ENCODE peak calls at places on chromosomes 7 and 10, in five cellular contexts. A is IMR-90, T is mammary epithelial cell, G is endothelial cell, I is endodermal cell. J is an unnamed sample.

GRCh38 chr10:121490906-121491519 is 107.2 kb downstream of the FGFR2 start:
- DNase-seq in A (no peak), T (no peak), G (no peak), I (no peak), J (no peak)

GRCh38 chr10:107440741-107441140 is 276.2 kb upstream of the SORCS1 start:
- DNase-seq in A (no peak), T (no peak), G (no peak), I (no peak), J (no peak)

GRCh38 chr10:21637795-21638194 is 103.8 kb downstream of the MLLT10 start:
- DNase-seq in A (no peak), T (no peak), G (no peak), I (no peak), J (no peak)

GRCh38 chr10:78349165-78349516 is 315.5 kb downstream of the RPS24 start:
- DNase-seq in A (no peak), T (no peak), G (no peak), I (peak; percentile 34), J (no peak)

GRCh38 chr7:148884299-148885022 is 370 bp upstream of the EZH2 start:
- DNase-seq in A (peak; percentile 87), T (peak; percentile 90), G (peak; percentile 93), I (peak; percentile 93), J (peak; percentile 92)

GRCh38 chr7:116805100-116805544 is 57.3 kb upstream of the CAPZA2 start:
- DNase-seq in A (peak; percentile 76), T (no peak), G (no peak), I (no peak), J (no peak)

GRCh38 chr10:132897516-132898381 is 44.6 kb downstream of the CFAP46 start:
- DNase-seq in A (no peak), T (no peak), G (no peak), I (no peak), J (no peak)

GRCh38 chr7:101988513-101988912 is 171.1 kb downstream of the CUX1 start:
- DNase-seq in A (no peak), T (no peak), G (no peak), I (no peak), J (no peak)

GRCh38 chr10:13528875-13529713 is at the start of gene BEND7:
- DNase-seq in A (peak; percentile 16), T (no peak), G (peak; percentile 65), I (peak; percentile 66), J (no peak)

GRCh38 chr10:98920807-98921206 is 314.8 kb downstream of the HPSE2 start:
- DNase-seq in A (peak; percentile 84), T (no peak), G (no peak), I (no peak), J (no peak)

GRCh38 chr10:123536176-123536845 is 129.8 kb upstream of the GPR26 start:
- DNase-seq in A (no peak), T (no peak), G (no peak), I (peak; percentile 13), J (no peak)

GRCh38 chr7:30682131-30683083 is at the start of gene CRHR2:
- DNase-seq in A (no peak), T (no peak), G (peak; percentile 52), I (peak; percentile 85), J (no peak)

GRCh38 chr7:24948739-24949138 is 31.2 kb downstream of the OSBPL3 start:
- DNase-seq in A (no peak), T (no peak), G (no peak), I (no peak), J (peak; percentile 43)

GRCh38 chr10:48568131-48568530 is 36.7 kb downstream of the ARHGAP22 start:
- DNase-seq in A (no peak), T (no peak), G (no peak), I (peak; percentile 28), J (no peak)

GRCh38 chr10:44985175-44985681 is 6.6 kb upstream of the DEPP1 start:
- DNase-seq in A (peak; percentile 69), T (no peak), G (no peak), I (peak; percentile 42), J (no peak)

GRCh38 chr7:6430271-6430940 is 17.3 kb downstream of the DAGLB start:
- DNase-seq in A (peak; percentile 80), T (no peak), G (no peak), I (peak; percentile 69), J (no peak)

GRCh38 chr7:22302193-22302592 is 54.8 kb downstream of the RAPGEF5 start:
- DNase-seq in A (no peak), T (no peak), G (no peak), I (no peak), J (no peak)

GRCh38 chr7:77631820-77632219 is 64.4 kb upstream of the RSBN1L start:
- DNase-seq in A (no peak), T (no peak), G (no peak), I (no peak), J (peak; percentile 13)

GRCh38 chr7:25849361-25850184 is 302.4 kb upstream of the NFE2L3 start:
- DNase-seq in A (peak; percentile 91), T (peak; percentile 65), G (no peak), I (no peak), J (peak; percentile 27)

GRCh38 chr10:14587540-14588083 is 187.1 kb downstream of the FAM107B start:
- DNase-seq in A (no peak), T (no peak), G (no peak), I (no peak), J (no peak)

GRCh38 chr10:61987951-61988379 is 86.5 kb downstream of the ARID5B start:
- DNase-seq in A (peak; percentile 29), T (no peak), G (no peak), I (no peak), J (no peak)

GRCh38 chr10:125083576-125083920 is 76.8 kb downstream of the CTBP2 start:
- DNase-seq in A (peak; percentile 97), T (no peak), G (no peak), I (no peak), J (peak; percentile 53)

GRCh38 chr7:102077081-102077480 is 209.6 kb upstream of the SH2B2 start:
- DNase-seq in A (no peak), T (no peak), G (no peak), I (peak; percentile 89), J (no peak)

GRCh38 chr7:131556055-131556911 is at the start of gene PODXL:
- DNase-seq in A (peak; percentile 17), T (peak; percentile 41), G (peak; percentile 73), I (peak; percentile 93), J (peak; percentile 46)

GRCh38 chr7:151705744-151706567 is 171.0 kb downstream of the PRKAG2 start:
- DNase-seq in A (peak; percentile 52), T (peak; percentile 22), G (peak; percentile 52), I (peak; percentile 87), J (peak; percentile 74)

GRCh38 chr7:46607176-46607575 is 686.1 kb upstream of the IGFBP3 start:
- DNase-seq in A (no peak), T (no peak), G (no peak), I (no peak), J (no peak)

GRCh38 chr10:114261116-114261515 is 22.1 kb downstream of the VWA2 start:
- DNase-seq in A (peak; percentile 54), T (peak; percentile 86), G (no peak), I (no peak), J (no peak)

GRCh38 chr10:58335306-58336005 is 650 bp downstream of the UBE2D1 start:
- DNase-seq in A (peak; percentile 61), T (peak; percentile 73), G (peak; percentile 33), I (peak; percentile 77), J (peak; percentile 48)

GRCh38 chr7:142391191-142391992 is 133.5 kb upstream of the PRSS58 start:
- DNase-seq in A (peak; percentile 15), T (peak; percentile 8), G (peak; percentile 79), I (peak; percentile 92), J (peak; percentile 32)

GRCh38 chr10:93379366-93380042 is 102.6 kb downstream of the MYOF start:
- DNase-seq in A (peak; percentile 86), T (peak; percentile 69), G (no peak), I (no peak), J (peak; percentile 64)

GRCh38 chr7:5705318-5705717 is 76.1 kb downstream of the RNF216 start:
- DNase-seq in A (no peak), T (no peak), G (no peak), I (no peak), J (no peak)

GRCh38 chr7:98662289-98662688 is 45.2 kb downstream of the NPTX2 start:
- DNase-seq in A (no peak), T (no peak), G (no peak), I (no peak), J (no peak)

GRCh38 chr10:35040761-35041501 is 49.2 kb downstream of the CUL2 start:
- DNase-seq in A (peak; percentile 63), T (peak; percentile 46), G (no peak), I (peak; percentile 76), J (peak; percentile 45)

GRCh38 chr10:47262606-47263295 is 37.2 kb upstream of the GDF10 start:
- DNase-seq in A (peak; percentile 17), T (no peak), G (no peak), I (no peak), J (no peak)
- TF ChIP-seq CTCF in A (no peak), T (no peak), G (no peak), I (no peak), J (no peak)

DNA sequence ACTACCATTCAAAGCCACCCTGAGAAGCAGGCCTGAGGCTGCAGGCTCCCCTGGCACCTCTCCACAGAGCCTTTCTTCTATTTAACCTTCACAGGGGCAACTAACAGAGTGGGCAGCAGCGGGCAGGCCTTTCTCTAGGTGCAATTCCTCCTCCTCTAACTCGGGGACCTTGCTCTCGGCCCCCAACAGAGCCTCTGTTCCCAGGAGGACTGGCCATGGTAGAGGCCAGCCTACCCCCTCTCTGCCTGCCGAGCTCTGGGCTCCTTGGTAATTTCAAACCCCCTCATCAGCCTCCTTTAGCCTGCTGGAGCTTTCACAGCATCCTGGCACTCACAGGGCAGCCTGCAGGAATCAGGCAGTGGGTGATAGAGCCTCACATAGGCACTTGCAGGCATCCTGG is 920.8 kb upstream of the ZNF722 start:
- DNase-seq in A (no peak), T (no peak), G (no peak), I (no peak), J (no peak)
- TF ChIP-seq CTCF in A (no peak), T (no peak), G (no peak), I (no peak), J (no peak)

GRCh38 chr10:7752251-7752650 is 35.5 kb downstream of the KIN start:
- DNase-seq in A (no peak), T (no peak), G (no peak), I (no peak), J (no peak)

GRCh38 chr10:7755103-7755502 is 32.7 kb downstream of the KIN start:
- DNase-seq in A (no peak), T (no peak), G (no peak), I (no peak), J (no peak)

GRCh38 chr10:7756360-7756992 is 31.3 kb downstream of the KIN start:
- DNase-seq in A (peak; percentile 8), T (peak; percentile 14), G (peak; percentile 33), I (peak; percentile 55), J (peak; percentile 55)
- TF ChIP-seq CTCF in A (peak; percentile 36), T (peak; percentile 57), G (no peak), I (peak; percentile 71), J (peak; percentile 45)

DNA sequence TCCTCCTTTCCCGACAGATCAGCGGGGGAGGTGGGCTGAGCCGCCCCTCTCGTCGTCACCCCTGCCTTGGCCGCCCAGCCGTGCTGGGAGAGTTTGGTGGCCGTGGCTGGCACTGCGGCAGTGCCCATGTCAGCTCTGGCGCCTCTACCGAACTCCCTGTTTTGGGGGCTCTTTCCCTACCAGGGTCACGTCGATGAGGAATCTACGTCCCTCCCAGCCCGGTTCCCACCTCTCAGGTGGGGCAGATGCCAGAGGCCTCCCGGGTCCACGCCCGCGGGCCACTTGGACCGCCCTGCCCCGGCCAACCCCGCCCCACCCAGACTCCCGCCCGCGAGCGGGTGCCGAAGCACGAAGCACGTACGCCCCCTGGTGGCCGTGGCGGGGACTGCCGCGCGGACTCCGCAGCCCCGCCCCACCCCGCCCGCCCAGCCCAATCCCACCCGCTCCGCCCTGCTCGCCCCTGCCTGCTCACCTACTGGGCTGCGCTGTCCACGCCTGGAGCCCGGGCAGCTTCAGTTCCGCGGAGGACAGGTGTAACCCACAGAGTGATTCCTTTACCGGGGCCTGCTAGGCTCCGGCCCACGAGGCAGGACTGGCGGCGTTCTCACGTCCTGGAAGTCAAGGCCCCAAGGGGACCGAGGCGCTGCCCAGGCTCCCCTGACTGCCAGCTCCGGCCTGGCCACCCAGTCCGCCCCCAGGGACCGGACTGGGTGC is 127.0 kb downstream of the UBE2H start:
- DNase-seq in A (peak; percentile 43), T (peak; percentile 73), G (peak; percentile 97), I (peak; percentile 97), J (peak; percentile 72)
- TF ChIP-seq CTCF in A (peak; percentile 57), T (peak; percentile 66), G (peak; percentile 100), I (peak; percentile 97), J (peak; percentile 91)